ENCODE peak calls at places on chromosomes 5 and 9, in ten cellular contexts. J is transverse colon; F is tibial artery; U is CD8-positive, alpha-beta T cell; Y is lower lobe of right lung; T is tibial nerve; M is brain microvascular endothelial cell; W is H9; O is astrocyte; B is AG04450. C is an unnamed sample. For H3K27me3, the result is how much of the 10 kb centered on the place peaks cover.

GRCh38 chr5:178353461-178353860 is 120.9 kb upstream of the PHYKPL start:
- DNase-seq in W (no peak), U (no peak), M (no peak), B (no peak), F (no peak), J (no peak), T (no peak), O (no peak), Y (no peak), C (no peak)

GRCh38 chr9:109190151-109190550 is 23.1 kb upstream of the FRRS1L start:
- DNase-seq in O (peak), U (no peak), Y (no peak), B (no peak), F (no peak), T (no peak), J (no peak), M (peak), W (no peak), C (no peak)

GRCh38 chr9:18238752-18239151 is 235.2 kb upstream of the ADAMTSL1 start:
- DNase-seq in M (peak), J (no peak), F (no peak), B (no peak), O (peak), W (no peak), Y (no peak), T (no peak), U (no peak), C (no peak)

GRCh38 chr5:15105799-15106393 is 234.3 kb upstream of the ANKH start:
- DNase-seq in F (no peak), O (peak), U (no peak), B (no peak), T (peak), M (peak), Y (no peak), J (peak), W (peak), C (no peak)

GRCh38 chr5:142283304-142283703 is 41.5 kb downstream of the SPRY4 start:
- DNase-seq in T (no peak), Y (no peak), F (no peak), O (no peak), U (no peak), W (no peak), B (no peak), M (no peak), J (no peak), C (no peak)

GRCh38 chr9:131012023-131012334 is 3.0 kb downstream of the LAMC3 start:
- DNase-seq in J (no peak), U (no peak), Y (no peak), F (no peak), W (no peak), T (no peak), M (no peak), O (no peak), B (no peak), C (no peak)

GRCh38 chr9:15622596-15622995 is 69.8 kb downstream of the CCDC171 start:
- DNase-seq in O (peak), U (no peak), M (no peak), F (no peak), B (no peak), W (no peak), Y (no peak), T (no peak), J (no peak), C (no peak)

GRCh38 chr9:89361031-89361430 is 42.7 kb downstream of the SECISBP2 start:
- DNase-seq in J (no peak), F (no peak), W (peak), T (no peak), Y (no peak), M (no peak), O (no peak), B (no peak), U (no peak), C (no peak)

GRCh38 chr5:154077692-154078091 is 38.9 kb downstream of the MFAP3 start:
- DNase-seq in M (no peak), F (no peak), J (no peak), W (no peak), U (no peak), T (no peak), Y (no peak), B (no peak), O (peak), C (no peak)

GRCh38 chr5:81755320-81755719 is 4.4 kb upstream of the SSBP2 start:
- DNase-seq in B (peak), U (no peak), M (peak), J (peak), O (peak), W (peak), T (peak), F (peak), Y (no peak), C (no peak)

GRCh38 chr9:136342191-136343120 is 15.1 kb downstream of the GPSM1 start:
- DNase-seq in Y (peak), F (peak), J (peak), W (peak), B (peak), O (peak), U (peak), M (peak), T (peak), C (peak)

GRCh38 chr5:97111004-97111403 is 31.4 kb downstream of the LIX1 start:
- DNase-seq in W (no peak), F (no peak), Y (no peak), T (no peak), O (no peak), J (no peak), B (no peak), M (no peak), U (no peak), C (no peak)

GRCh38 chr5:4924581-4924980 is 215.5 kb upstream of the ADAMTS16 start:
- DNase-seq in M (peak), O (peak), J (no peak), W (no peak), B (no peak), F (no peak), Y (no peak), T (no peak), U (no peak), C (no peak)

GRCh38 chr5:106699198-106699597 is 971.5 kb downstream of the EFNA5 start:
- DNase-seq in O (no peak), F (no peak), T (no peak), M (no peak), U (no peak), B (no peak), Y (no peak), J (no peak), W (peak), C (no peak)

GRCh38 chr5:171115519-171115918 is 193.5 kb upstream of the TLX3 start:
- DNase-seq in W (no peak), M (no peak), F (no peak), O (no peak), Y (no peak), T (no peak), J (no peak), B (no peak), U (no peak), C (no peak)

GRCh38 chr5:158658439-158659230 is 441.1 kb downstream of the EBF1 start:
- DNase-seq in Y (no peak), W (no peak), U (no peak), B (no peak), J (no peak), O (peak), T (no peak), M (peak), F (no peak), C (no peak)

GRCh38 chr9:92295827-92296258 is 2.3 kb upstream of the IARS1 start:
- DNase-seq in O (no peak), U (no peak), F (no peak), J (no peak), W (no peak), T (no peak), Y (no peak), B (no peak), M (no peak), C (no peak)

GRCh38 chr9:129133067-129133466 is 21.9 kb downstream of the PTPA start:
- DNase-seq in T (no peak), J (no peak), O (no peak), Y (no peak), U (no peak), W (no peak), F (no peak), M (no peak), B (no peak), C (no peak)

GRCh38 chr9:135662758-135663450 is at the start of gene LCN9:
- DNase-seq in J (no peak), Y (no peak), T (no peak), W (peak), M (peak), U (no peak), O (no peak), B (no peak), F (no peak), C (no peak)

GRCh38 chr9:131051592-131052517 is 42.9 kb downstream of the LAMC3 start:
- DNase-seq in W (no peak), T (no peak), U (no peak), J (no peak), O (no peak), M (no peak), F (no peak), Y (no peak), B (no peak), C (no peak)

GRCh38 chr5:93886098-93886806 is 144.9 kb upstream of the POU5F2 start:
- DNase-seq in J (no peak), W (no peak), F (no peak), M (no peak), U (no peak), T (no peak), B (no peak), Y (no peak), O (no peak), C (no peak)

GRCh38 chr5:64869419-64869818 is 100.7 kb downstream of the CWC27 start:
- DNase-seq in J (no peak), M (peak), F (no peak), T (no peak), U (no peak), B (peak), O (peak), Y (no peak), W (no peak), C (no peak)

GRCh38 chr9:119289740-119290139 is 79.5 kb downstream of the BRINP1 start:
- DNase-seq in T (peak), F (peak), J (peak), O (peak), U (no peak), Y (no peak), W (peak), B (no peak), M (peak), C (no peak)

GRCh38 chr9:113359385-113359784 is 10.0 kb downstream of the BSPRY start:
- DNase-seq in J (no peak), W (no peak), O (no peak), F (no peak), B (no peak), T (no peak), M (no peak), Y (no peak), U (no peak), C (no peak)

GRCh38 chr9:113352006-113352405 is 2.7 kb downstream of the BSPRY start:
- DNase-seq in U (no peak), F (no peak), J (no peak), O (no peak), T (no peak), W (no peak), B (no peak), Y (no peak), M (no peak), C (no peak)

GRCh38 chr9:113352411-113352810 is 3.1 kb downstream of the BSPRY start:
- DNase-seq in T (no peak), U (no peak), W (no peak), F (no peak), O (no peak), B (no peak), J (no peak), M (no peak), Y (no peak), C (no peak)

GRCh38 chr9:113356686-113357292 is 7.4 kb downstream of the BSPRY start:
- DNase-seq in B (no peak), Y (no peak), M (no peak), U (no peak), W (no peak), O (no peak), J (no peak), F (no peak), T (no peak), C (no peak)

GRCh38 chr9:113355197-113355596 is 5.9 kb downstream of the BSPRY start:
- DNase-seq in F (no peak), W (no peak), J (no peak), B (no peak), O (no peak), M (no peak), T (no peak), Y (no peak), U (no peak), C (no peak)
- TF ChIP-seq CTCF in F (no peak), W (peak), J (no peak), B (peak), O (peak), M (peak), T (no peak), Y (no peak), U (no peak), C (no peak)

DNA sequence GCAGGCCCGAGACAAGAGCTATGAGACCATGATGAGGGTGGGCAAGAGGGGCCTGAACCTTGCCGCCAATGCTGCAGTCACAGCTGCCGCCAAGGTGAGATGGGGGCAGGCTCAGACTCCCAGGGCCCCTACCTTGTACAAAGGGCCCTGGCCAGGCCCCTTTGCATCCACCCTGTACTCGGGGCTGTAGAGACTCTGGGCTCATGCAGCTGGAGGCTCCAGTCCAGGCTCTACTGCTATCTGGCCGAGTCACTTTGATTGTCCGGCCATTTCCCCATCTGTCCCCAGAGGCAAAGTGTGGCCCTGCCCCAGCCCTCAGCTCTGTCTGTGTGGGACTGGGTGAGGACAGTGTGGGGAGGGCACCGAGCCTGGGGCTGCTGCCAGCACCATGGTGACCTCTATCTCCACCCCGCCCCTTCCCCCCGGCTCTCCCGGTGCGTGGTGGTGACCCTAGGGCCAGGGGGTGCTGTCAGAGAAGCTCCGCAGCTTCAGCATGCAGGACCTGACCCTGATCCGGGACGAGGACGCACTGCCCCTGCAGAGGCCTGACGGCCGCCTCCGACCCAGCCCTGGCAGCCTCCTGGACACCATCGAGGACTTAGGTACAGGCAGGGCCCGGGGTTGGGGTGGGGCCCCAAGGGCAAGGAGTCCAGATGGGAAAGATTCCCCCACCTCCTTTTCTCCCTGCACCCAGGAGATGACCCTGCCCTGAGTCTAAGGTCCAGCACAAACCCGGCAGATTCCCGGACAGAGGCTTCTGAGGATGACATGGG is 6.1 kb downstream of the REEP2 start:
- DNase-seq in T (no peak), W (no peak), M (no peak), Y (no peak), B (no peak), J (no peak), O (no peak), U (no peak), F (no peak), C (no peak)
- H3K27me3 ChIP-seq in T (under half), W (under half), M (under half), Y (under half), B (under half), J (under half), O (under half), U (under half), F (under half), C (under half)

GRCh38 chr5:83255268-83255667 is 177.9 kb downstream of the XRCC4 start:
- DNase-seq in M (no peak), U (no peak), W (no peak), O (peak), F (no peak), Y (no peak), J (no peak), B (no peak), T (no peak), C (no peak)
- H3K27ac ChIP-seq in M (no peak), U (no peak), W (no peak), O (no peak), F (no peak), Y (no peak), J (no peak), B (no peak), T (no peak), C (no peak)

GRCh38 chr5:122846051-122846567 is 696 bp downstream of the SNX24 start:
- DNase-seq in O (peak), F (no peak), U (no peak), B (peak), W (no peak), M (no peak), Y (no peak), J (no peak), T (no peak), C (no peak)
- TF ChIP-seq CTCF in O (no peak), F (no peak), U (no peak), B (no peak), W (no peak), M (no peak), Y (no peak), J (no peak), T (no peak), C (no peak)

GRCh38 chr5:175749591-175749990 is 91.7 kb downstream of the HRH2 start:
- DNase-seq in T (no peak), F (no peak), W (no peak), J (no peak), O (no peak), Y (no peak), B (no peak), M (no peak), U (no peak), C (no peak)
- H3K27me3 ChIP-seq in T (under half), F (under half), W (under half), J (under half), O (under half), Y (under half), B (under half), M (under half), U (under half), C (under half)

GRCh38 chr9:504921-505821 is 290.5 kb downstream of the DOCK8 start:
- DNase-seq in F (peak), B (no peak), T (no peak), W (peak), Y (peak), J (peak), O (no peak), M (no peak), U (peak), C (peak)

GRCh38 chr9:503331-503730 is 288.7 kb downstream of the DOCK8 start:
- DNase-seq in O (no peak), W (peak), B (no peak), U (no peak), M (no peak), J (no peak), Y (no peak), T (no peak), F (no peak), C (no peak)

DNA sequence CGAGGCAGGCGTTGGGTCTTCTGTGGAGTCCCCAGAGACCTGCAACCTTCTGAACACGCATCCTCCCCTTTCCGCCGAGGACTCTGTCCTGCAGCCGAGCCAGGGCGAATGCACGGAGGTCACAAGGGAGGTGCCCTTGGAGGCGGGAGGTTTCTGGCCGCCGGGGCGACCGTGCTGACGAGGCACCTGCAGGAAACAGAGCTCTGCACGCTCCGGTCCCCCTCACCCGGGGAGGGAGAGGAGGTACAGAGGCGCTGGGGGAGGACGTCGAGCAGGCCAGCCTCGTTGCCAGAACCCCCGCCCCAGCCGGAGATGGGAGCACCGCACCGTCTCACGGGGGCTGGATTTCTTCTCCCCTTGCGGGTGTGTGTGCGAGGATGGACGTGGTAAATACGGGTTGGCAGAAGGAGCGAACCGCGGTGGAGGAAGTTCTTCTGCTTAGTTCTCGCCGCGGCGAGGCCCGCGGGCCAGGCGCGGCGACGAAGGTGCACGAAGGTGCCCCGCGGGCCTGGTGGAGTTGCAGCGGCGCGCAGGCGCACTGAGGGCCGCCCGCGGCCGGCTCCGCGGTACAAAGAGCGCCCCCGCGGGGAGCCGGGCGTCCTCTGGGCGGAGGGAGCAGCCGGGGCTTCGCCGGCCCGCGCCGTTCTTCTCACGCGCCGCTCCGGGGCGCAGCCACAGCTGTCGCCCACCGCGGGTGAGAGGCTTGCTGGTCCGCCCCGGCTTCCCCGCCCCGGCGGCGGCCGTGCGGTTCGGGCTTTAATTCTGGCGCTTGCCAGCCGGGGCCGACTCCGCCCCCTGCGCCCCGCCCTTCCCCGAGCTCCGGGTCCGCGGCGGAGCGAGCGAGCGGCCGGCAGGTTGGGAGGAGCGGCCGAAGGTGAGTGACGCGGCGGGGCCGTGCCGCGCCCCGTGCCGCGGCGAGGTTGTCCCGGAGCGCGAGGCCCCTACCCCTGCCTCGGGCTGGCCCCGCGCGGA is 289.5 kb downstream of the DOCK8 start:
- DNase-seq in B (no peak), F (peak), O (peak), Y (peak), W (peak), M (peak), U (peak), J (peak), T (peak), C (peak)
- H3K27ac ChIP-seq in B (no peak), F (peak), O (no peak), Y (peak), W (no peak), M (no peak), U (peak), J (peak), T (peak), C (no peak)

GRCh38 chr5:1103093-1103492 is 8.8 kb downstream of the SLC12A7 start:
- DNase-seq in M (no peak), T (no peak), U (no peak), F (no peak), B (no peak), O (no peak), Y (no peak), J (no peak), W (no peak), C (no peak)
- TF ChIP-seq CTCF in M (no peak), T (no peak), U (no peak), F (no peak), B (no peak), O (no peak), Y (no peak), J (no peak), W (no peak), C (no peak)

DNA sequence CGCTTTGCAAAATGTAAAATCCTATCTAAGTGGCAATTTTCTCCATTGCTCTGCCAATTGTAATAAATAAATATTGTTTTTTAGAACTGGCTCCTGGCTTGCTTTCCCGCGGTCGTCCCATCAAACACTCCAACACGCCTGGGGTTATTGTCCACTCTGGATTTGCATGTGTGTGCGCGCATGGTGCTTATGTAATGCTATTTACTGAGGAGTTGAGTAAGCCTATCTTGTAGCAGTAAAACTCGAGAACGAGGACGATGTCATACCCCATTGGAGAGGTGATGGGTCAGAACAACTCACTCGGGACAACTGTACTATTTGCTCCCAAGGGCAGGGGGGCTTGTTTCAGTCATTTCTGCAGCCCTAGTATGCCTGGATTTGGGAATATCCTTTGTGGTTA is 220.9 kb downstream of the PAX5 start:
- DNase-seq in Y (no peak), F (no peak), M (no peak), U (no peak), J (no peak), B (no peak), W (no peak), T (no peak), O (no peak), C (no peak)
- H3K27me3 ChIP-seq in Y (under half), F (under half), M (under half), U (under half), J (under half), B (under half), W (under half), T (under half), O (under half), C (under half)

GRCh38 chr5:117143381-117143780 is 568.8 kb upstream of the SEMA6A start:
- DNase-seq in O (no peak), Y (no peak), M (no peak), F (no peak), W (no peak), U (no peak), J (no peak), T (no peak), B (no peak), C (no peak)

GRCh38 chr5:117135851-117136250 is 561.2 kb upstream of the SEMA6A start:
- DNase-seq in F (no peak), B (no peak), U (no peak), J (no peak), M (no peak), Y (no peak), O (no peak), W (no peak), T (no peak), C (no peak)

GRCh38 chr5:117133198-117133597 is 558.6 kb upstream of the SEMA6A start:
- DNase-seq in O (no peak), W (no peak), J (no peak), Y (no peak), T (no peak), F (no peak), M (no peak), B (no peak), U (no peak), C (no peak)

GRCh38 chr5:117138523-117138922 is 563.9 kb upstream of the SEMA6A start:
- DNase-seq in O (no peak), B (no peak), U (no peak), F (no peak), T (no peak), W (no peak), J (no peak), M (no peak), Y (no peak), C (no peak)
- H3K27ac ChIP-seq in O (no peak), B (no peak), U (no peak), F (no peak), T (no peak), W (no peak), J (no peak), M (no peak), Y (no peak), C (no peak)